ENCODE peak calls at places on chromosome 19, in six cellular contexts. O, H, W, M, A and B are unnamed samples.

GRCh38 chr19:19338082-19338481 is 17.5 kb downstream of the MAU2 start:
- DNase-seq in O (peak), H (peak), W (no peak), M (no peak), A (no peak), B (no peak)

GRCh38 chr19:13842294-13843103 is 34.4 kb upstream of the NANOS3 start:
- DNase-seq in O (no peak), H (peak), W (no peak), M (no peak), A (peak), B (peak)

GRCh38 chr19:54017266-54017665 is 25.8 kb downstream of the CACNG6 start:
- DNase-seq in O (peak), H (no peak), W (no peak), M (no peak), A (no peak), B (no peak)

GRCh38 chr19:6018786-6019185 is 40.8 kb upstream of the RANBP3 start:
- DNase-seq in O (no peak), H (no peak), W (no peak), M (no peak), A (no peak), B (no peak)

GRCh38 chr19:33486407-33486806 is 35.2 kb downstream of the PEPD start:
- DNase-seq in O (no peak), H (no peak), W (no peak), M (no peak), A (no peak), B (no peak)

GRCh38 chr19:47447470-47448359 is 24.0 kb downstream of the SLC8A2 start:
- DNase-seq in O (no peak), H (peak), W (no peak), M (peak), A (peak), B (peak)

GRCh38 chr19:40190891-40191835 is at the start of gene MAP3K10:
- DNase-seq in O (peak), H (peak), W (peak), M (no peak), A (peak), B (peak)

GRCh38 chr19:23698711-23699520 is 11.9 kb upstream of the ZNF675 start:
- DNase-seq in O (no peak), H (no peak), W (no peak), M (no peak), A (peak), B (no peak)

GRCh38 chr19:13154911-13155471 is 4.8 kb downstream of the IER2 start:
- DNase-seq in O (peak), H (peak), W (no peak), M (peak), A (peak), B (peak)

GRCh38 chr19:29214411-29214810 is 1.5 kb upstream of the UQCRFS1 start:
- DNase-seq in O (no peak), H (no peak), W (no peak), M (no peak), A (no peak), B (no peak)

GRCh38 chr19:40778865-40779284 is 828 bp downstream of the RAB4B start:
- DNase-seq in O (peak), H (no peak), W (no peak), M (no peak), A (no peak), B (no peak)

GRCh38 chr19:29083863-29084262 is 129.1 kb downstream of the UQCRFS1 start:
- DNase-seq in O (no peak), H (no peak), W (no peak), M (no peak), A (no peak), B (no peak)

GRCh38 chr19:34851277-34851804 is 75.4 kb upstream of the ZNF30 start:
- DNase-seq in O (no peak), H (no peak), W (no peak), M (peak), A (no peak), B (peak)

GRCh38 chr19:32519023-32519422 is 62.0 kb upstream of the PDCD5 start:
- DNase-seq in O (no peak), H (no peak), W (no peak), M (no peak), A (no peak), B (no peak)

GRCh38 chr19:14366529-14366928 is 14.7 kb upstream of the ADGRE5 start:
- DNase-seq in O (peak), H (no peak), W (no peak), M (peak), A (peak), B (peak)

GRCh38 chr19:51626675-51627074 is 3.5 kb downstream of the SIGLEC5 start:
- DNase-seq in O (no peak), H (no peak), W (no peak), M (no peak), A (no peak), B (no peak)

GRCh38 chr19:38989066-38989605 is 13.6 kb upstream of the FBXO17 start:
- DNase-seq in O (peak), H (no peak), W (no peak), M (no peak), A (no peak), B (peak)

GRCh38 chr19:1267441-1268391 is 1.4 kb upstream of the CIRBP start:
- DNase-seq in O (no peak), H (peak), W (no peak), M (no peak), A (no peak), B (no peak)

GRCh38 chr19:40990972-40991381 is at the start of gene CYP2B6:
- DNase-seq in O (no peak), H (no peak), W (no peak), M (no peak), A (peak), B (peak)

GRCh38 chr19:3683866-3684816 is 16.1 kb downstream of the PIP5K1C start:
- DNase-seq in O (peak), H (no peak), W (no peak), M (no peak), A (no peak), B (no peak)

GRCh38 chr19:3683405-3683865 is 16.8 kb downstream of the PIP5K1C start:
- DNase-seq in O (peak), H (no peak), W (no peak), M (no peak), A (no peak), B (no peak)

GRCh38 chr19:3682286-3682685 is 18.0 kb downstream of the PIP5K1C start:
- DNase-seq in O (no peak), H (no peak), W (no peak), M (no peak), A (no peak), B (no peak)

GRCh38 chr19:3680939-3681338 is 19.3 kb downstream of the PIP5K1C start:
- DNase-seq in O (no peak), H (no peak), W (no peak), M (no peak), A (no peak), B (no peak)

GRCh38 chr19:3682741-3683404 is 17.4 kb downstream of the PIP5K1C start:
- DNase-seq in O (peak), H (no peak), W (no peak), M (no peak), A (no peak), B (no peak)
- TF ChIP-seq CTCF in O (no peak), H (no peak), W (no peak), M (no peak), A (no peak), B (no peak)

DNA sequence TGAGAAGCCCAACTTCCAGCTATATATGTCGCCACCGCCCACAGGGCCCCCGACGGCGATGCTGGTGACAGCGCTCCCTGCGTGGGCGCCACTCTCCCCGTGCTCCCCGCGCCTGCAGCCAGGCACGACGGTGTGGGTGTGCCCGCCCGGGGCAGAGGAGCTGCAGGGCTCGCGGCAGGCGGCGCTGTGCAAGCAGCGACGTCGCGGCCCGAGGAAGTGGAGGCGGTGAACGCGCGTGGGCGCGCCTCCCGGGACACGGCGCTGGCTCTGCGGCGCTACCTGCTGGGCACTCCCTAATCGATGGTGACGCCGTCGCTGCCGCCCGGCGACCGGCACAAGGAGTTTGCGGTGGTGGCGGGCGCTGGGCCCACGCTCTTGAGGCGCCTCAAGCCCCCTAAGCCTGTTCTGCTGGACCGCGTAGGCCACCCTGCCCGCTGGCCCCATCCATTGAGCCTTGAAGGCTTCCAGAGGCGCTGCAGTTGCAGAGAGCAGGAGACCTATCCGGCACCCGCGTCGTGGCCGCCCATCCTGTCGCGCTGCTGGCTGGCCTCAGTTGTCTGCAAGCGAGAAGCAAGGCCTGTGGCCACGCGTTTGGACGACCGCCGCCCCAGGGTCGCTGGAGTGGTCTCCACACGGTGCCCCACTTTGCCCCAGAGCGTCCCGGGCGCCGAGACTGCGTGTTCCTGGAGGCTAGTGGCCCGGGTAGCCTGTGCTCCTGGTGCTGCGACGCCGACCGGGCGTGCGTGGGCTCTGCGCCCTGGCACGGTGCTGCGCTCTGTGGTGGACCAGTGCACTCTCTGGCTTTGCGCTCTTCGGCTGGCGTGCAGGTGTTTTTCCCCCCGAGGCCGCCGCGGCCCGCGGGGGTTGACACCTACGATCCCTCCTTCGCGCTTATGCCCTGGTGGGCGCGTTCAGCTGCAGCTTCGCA is 23.1 kb downstream of the LRFN3 start:
- DNase-seq in O (no peak), H (no peak), W (no peak), M (no peak), A (no peak), B (no peak)
- TF ChIP-seq CTCF in O (no peak), H (no peak), W (peak), M (peak), A (no peak), B (no peak)

DNA sequence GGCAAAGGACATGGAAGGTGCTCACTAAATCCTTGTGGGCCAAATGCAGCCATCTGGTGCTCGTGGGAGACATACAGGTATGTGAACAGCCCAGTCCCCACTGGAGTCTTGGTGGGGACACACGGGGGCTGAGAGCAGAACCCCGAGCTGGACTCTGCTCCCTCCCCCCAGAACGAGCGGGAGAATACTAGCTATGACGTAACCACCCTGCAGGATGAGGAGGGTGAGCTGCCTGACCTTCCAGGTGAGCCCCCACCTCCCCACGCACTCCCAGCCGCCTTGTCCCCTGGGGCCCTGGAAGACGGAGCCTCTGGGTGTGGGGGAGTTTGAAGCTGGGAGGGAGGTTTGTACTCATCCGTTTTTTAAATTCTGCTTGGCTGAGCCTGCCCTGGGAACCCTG is 13.5 kb upstream of the EBI3 start:
- DNase-seq in O (no peak), H (no peak), W (no peak), M (no peak), A (no peak), B (no peak)
- TF ChIP-seq CTCF in O (no peak), H (no peak), W (no peak), M (no peak), A (no peak), B (no peak)

GRCh38 chr19:27777242-27777641 is 1435.7 kb downstream of the UQCRFS1 start:
- DNase-seq in O (no peak), H (no peak), W (no peak), M (no peak), A (no peak), B (no peak)

GRCh38 chr19:27776524-27776923 is 1436.4 kb downstream of the UQCRFS1 start:
- DNase-seq in O (no peak), H (no peak), W (no peak), M (no peak), A (no peak), B (no peak)

GRCh38 chr19:27776020-27776419 is 1436.9 kb downstream of the UQCRFS1 start:
- DNase-seq in O (no peak), H (no peak), W (no peak), M (no peak), A (no peak), B (no peak)

GRCh38 chr19:27779953-27780352 is 1433.0 kb downstream of the UQCRFS1 start:
- DNase-seq in O (no peak), H (no peak), W (no peak), M (no peak), A (no peak), B (no peak)

GRCh38 chr19:27777726-27778125 is 1435.2 kb downstream of the UQCRFS1 start:
- DNase-seq in O (no peak), H (no peak), W (no peak), M (no peak), A (no peak), B (no peak)
- TF ChIP-seq CTCF in O (no peak), H (no peak), W (peak), M (peak), A (no peak), B (peak)

GRCh38 chr19:48805452-48805851 is 5.4 kb downstream of the BCAT2 start:
- DNase-seq in O (no peak), H (no peak), W (no peak), M (no peak), A (no peak), B (no peak)

GRCh38 chr19:48806518-48806817 is 4.4 kb downstream of the BCAT2 start:
- DNase-seq in O (peak), H (no peak), W (no peak), M (no peak), A (peak), B (peak)

GRCh38 chr19:48806818-48807589 is 3.8 kb downstream of the BCAT2 start:
- DNase-seq in O (no peak), H (peak), W (no peak), M (no peak), A (peak), B (no peak)

GRCh38 chr19:48810151-48810550 is 678 bp downstream of the BCAT2 start:
- DNase-seq in O (no peak), H (no peak), W (no peak), M (no peak), A (no peak), B (no peak)

DNA sequence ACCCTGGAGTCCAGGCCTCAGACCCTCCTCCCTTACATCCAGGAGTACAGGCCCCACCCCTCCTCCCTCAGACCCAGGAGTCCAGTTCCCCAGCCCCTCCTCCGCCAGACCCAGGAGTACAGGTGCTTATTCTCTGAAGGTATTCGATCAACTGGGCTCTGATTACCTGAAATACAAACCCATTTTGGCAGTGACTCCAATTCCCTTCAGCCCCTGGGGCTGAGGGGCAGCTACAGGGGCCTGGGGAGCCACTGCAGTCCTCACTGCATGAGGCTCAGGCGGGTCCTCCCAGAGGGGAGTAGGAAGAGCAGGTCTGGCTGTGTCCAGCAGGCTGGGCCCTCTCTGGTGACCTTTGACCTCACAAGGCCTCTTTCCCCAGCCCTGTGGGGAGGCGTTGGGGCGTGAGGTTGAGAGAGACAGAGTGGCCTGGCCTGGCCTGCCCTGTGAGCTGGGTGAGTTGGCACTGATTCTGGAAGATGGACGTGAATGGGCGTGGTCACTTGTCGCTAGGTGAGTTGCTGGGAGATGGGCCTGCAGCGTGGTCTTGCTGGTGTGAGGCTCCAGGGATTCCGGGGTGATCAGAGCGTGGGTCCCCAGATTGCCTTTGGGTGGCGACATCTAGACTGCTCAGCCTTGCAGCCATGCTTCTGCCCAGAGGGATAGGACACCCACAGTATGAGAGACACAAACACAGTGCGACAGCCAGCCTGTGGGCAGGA is 3.1 kb downstream of the BCAT2 start:
- DNase-seq in O (no peak), H (no peak), W (no peak), M (no peak), A (peak), B (no peak)
- TF ChIP-seq CTCF in O (no peak), H (no peak), W (no peak), M (no peak), A (no peak), B (no peak)

DNA sequence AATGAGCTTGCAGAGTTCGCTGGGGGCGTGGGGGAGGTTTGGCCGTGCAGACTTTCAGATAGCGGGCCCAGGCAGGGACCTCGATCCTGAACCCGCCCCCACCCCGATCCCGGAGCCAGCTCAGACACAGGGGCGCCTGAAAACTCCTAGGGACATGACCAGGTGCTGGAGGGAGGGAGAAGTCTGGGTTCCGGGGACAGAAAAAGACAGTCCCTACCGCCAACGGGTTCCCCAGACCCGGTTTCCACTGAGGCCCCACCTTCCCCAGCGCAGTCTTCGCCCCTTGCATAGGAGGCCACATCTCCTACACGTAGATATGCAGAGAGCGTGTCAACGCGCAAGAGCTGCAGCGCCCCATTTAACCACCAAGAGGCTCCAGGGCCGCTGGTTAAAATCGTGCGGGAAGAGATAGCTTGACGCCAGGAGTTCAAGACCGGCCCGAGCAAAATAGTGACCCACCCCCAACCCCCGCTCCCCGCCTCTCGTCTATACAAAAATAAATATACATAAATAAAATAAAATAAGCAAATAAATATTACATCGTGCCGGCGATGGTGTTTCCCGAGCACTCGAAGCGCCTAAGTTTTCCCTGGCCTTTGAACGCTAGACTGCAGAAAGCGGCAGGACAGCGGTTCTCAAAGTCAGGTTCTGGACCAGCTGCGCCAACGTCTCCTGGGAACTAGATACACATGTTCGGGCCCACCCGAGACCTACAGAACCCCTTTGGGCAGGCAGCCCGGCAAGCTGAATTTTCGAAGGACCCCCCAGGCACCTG is 8.3 kb downstream of the CCDC8 start:
- DNase-seq in O (no peak), H (no peak), W (no peak), M (no peak), A (no peak), B (no peak)
- TF ChIP-seq CTCF in O (no peak), H (no peak), W (peak), M (peak), A (no peak), B (no peak)

GRCh38 chr19:16970821-16971220 is 55.8 kb downstream of the CPAMD8 start:
- DNase-seq in O (no peak), H (no peak), W (no peak), M (no peak), A (no peak), B (no peak)

GRCh38 chr19:16969127-16969526 is 57.5 kb downstream of the CPAMD8 start:
- DNase-seq in O (no peak), H (no peak), W (no peak), M (no peak), A (no peak), B (peak)
- TF ChIP-seq CTCF in O (no peak), H (no peak), W (no peak), M (peak), A (no peak), B (no peak)